ENCODE peak calls at places on chromosomes 2 and 18, in four cellular contexts. One of them, this sample, is unnamed.

GRCh38 chr2:24613154-24613814 is 122.2 kb downstream of the NCOA1 start:
- DNase-seq in A549: peak; percentile 25
- DNase-seq in NT2/D1: peak; percentile 61
- DNase-seq in hepatic stellate cell: peak; percentile 21
- DNase-seq in this sample: peak; percentile 61

GRCh38 chr2:3768960-3769765 is 65.8 kb downstream of the DCDC2C start:
- DNase-seq in A549: no peak
- DNase-seq in NT2/D1: no peak
- DNase-seq in hepatic stellate cell: no peak
- DNase-seq in this sample: no peak

GRCh38 chr2:228039752-228040534 is 141.5 kb downstream of the SPHKAP start:
- DNase-seq in A549: peak; percentile 51
- DNase-seq in NT2/D1: no peak
- DNase-seq in hepatic stellate cell: no peak
- DNase-seq in this sample: peak; percentile 31

GRCh38 chr2:192655916-192656315 is 461.2 kb upstream of the TMEFF2 start:
- DNase-seq in A549: no peak
- DNase-seq in NT2/D1: no peak
- DNase-seq in hepatic stellate cell: no peak
- DNase-seq in this sample: no peak

GRCh38 chr18:75363446-75364225 is 63.9 kb downstream of the SMIM21 start:
- DNase-seq in A549: no peak
- DNase-seq in NT2/D1: no peak
- DNase-seq in hepatic stellate cell: no peak
- DNase-seq in this sample: no peak

GRCh38 chr2:127415593-127416485 is 2.4 kb upstream of the PROC start:
- DNase-seq in A549: peak; percentile 81
- DNase-seq in NT2/D1: peak; percentile 76
- DNase-seq in hepatic stellate cell: no peak
- DNase-seq in this sample: no peak

GRCh38 chr2:197944416-197944815 is 140.0 kb downstream of the PLCL1 start:
- DNase-seq in A549: no peak
- DNase-seq in NT2/D1: no peak
- DNase-seq in hepatic stellate cell: no peak
- DNase-seq in this sample: no peak

GRCh38 chr2:45119038-45119437 is 109.8 kb upstream of the SIX2 start:
- DNase-seq in A549: peak; percentile 62
- DNase-seq in NT2/D1: no peak
- DNase-seq in hepatic stellate cell: no peak
- DNase-seq in this sample: peak; percentile 37

GRCh38 chr2:227566012-227566411 is 32.7 kb upstream of the SCYGR2 start:
- DNase-seq in A549: no peak
- DNase-seq in NT2/D1: no peak
- DNase-seq in hepatic stellate cell: no peak
- DNase-seq in this sample: no peak

GRCh38 chr2:187654535-187654934 is 100.3 kb upstream of the TFPI start:
- DNase-seq in A549: no peak
- DNase-seq in NT2/D1: no peak
- DNase-seq in hepatic stellate cell: no peak
- DNase-seq in this sample: no peak

GRCh38 chr2:206259615-206260426 is 14.6 kb upstream of the ZDBF2 start:
- DNase-seq in A549: no peak
- DNase-seq in NT2/D1: no peak
- DNase-seq in hepatic stellate cell: no peak
- DNase-seq in this sample: no peak

GRCh38 chr2:204226305-204226861 is 289.8 kb downstream of the ICOS start:
- DNase-seq in A549: no peak
- DNase-seq in NT2/D1: no peak
- DNase-seq in hepatic stellate cell: no peak
- DNase-seq in this sample: no peak

GRCh38 chr2:34096552-34097171 is 497.6 kb upstream of the FAM98A start:
- DNase-seq in A549: peak; percentile 65
- DNase-seq in NT2/D1: peak; percentile 65
- DNase-seq in hepatic stellate cell: peak; percentile 11
- DNase-seq in this sample: peak; percentile 32

This sample was measured in HTR-8/SVneo.